ENCODE peak calls at places on chromosome 13, in seven cellular contexts. H, Y, C, X, T, M and D are unnamed samples.

GRCh38 chr13:42996584-42996983 is 4.5 kb upstream of the EPSTI1 start:
- DNase-seq in H (no peak), Y (no peak), C (no peak), X (no peak), T (peak), M (no peak), D (no peak)

GRCh38 chr13:46160065-46160464 is 21.9 kb downstream of the LCP1 start:
- DNase-seq in H (no peak), Y (no peak), C (no peak), X (no peak), T (no peak), M (no peak), D (peak)

GRCh38 chr13:46484561-46484960 is 68.4 kb upstream of the LRCH1 start:
- DNase-seq in H (no peak), Y (no peak), C (no peak), X (no peak), T (no peak), M (no peak), D (no peak)

GRCh38 chr13:21175656-21176194 is 627 bp downstream of the SKA3 start:
- DNase-seq in H (no peak), Y (no peak), C (no peak), X (no peak), T (no peak), M (no peak), D (no peak)

GRCh38 chr13:50730496-50731171 is 112.9 kb downstream of the DLEU7 start:
- DNase-seq in H (no peak), Y (no peak), C (no peak), X (no peak), T (no peak), M (no peak), D (no peak)

GRCh38 chr13:45219938-45220375 is 19.1 kb upstream of the KCTD4 start:
- DNase-seq in H (no peak), Y (no peak), C (no peak), X (no peak), T (peak), M (no peak), D (no peak)

GRCh38 chr13:51044023-51044665 is 66.9 kb downstream of the C13orf42 start:
- DNase-seq in H (no peak), Y (no peak), C (no peak), X (peak), T (no peak), M (no peak), D (no peak)

GRCh38 chr13:53250272-53250875 is 221.8 kb downstream of the OLFM4 start:
- DNase-seq in H (peak), Y (no peak), C (no peak), X (no peak), T (peak), M (peak), D (no peak)

GRCh38 chr13:42660367-42660965 is 86.5 kb downstream of the TNFSF11 start:
- DNase-seq in H (no peak), Y (no peak), C (no peak), X (no peak), T (no peak), M (no peak), D (no peak)

GRCh38 chr13:36725936-36726335 is 52.1 kb downstream of the SERTM1 start:
- DNase-seq in H (no peak), Y (no peak), C (no peak), X (no peak), T (no peak), M (no peak), D (no peak)

GRCh38 chr13:36880961-36881360 is 39.1 kb downstream of the SMAD9 start:
- DNase-seq in H (no peak), Y (no peak), C (no peak), X (no peak), T (peak), M (no peak), D (no peak)

GRCh38 chr13:111944171-111944583 is 122.8 kb upstream of the SOX1 start:
- DNase-seq in H (no peak), Y (no peak), C (peak), X (no peak), T (no peak), M (no peak), D (no peak)

GRCh38 chr13:89968468-89968867 is 1379.0 kb upstream of the MIR17HG start:
- DNase-seq in H (no peak), Y (no peak), C (no peak), X (no peak), T (no peak), M (no peak), D (no peak)

GRCh38 chr13:51638497-51638871 is 54.2 kb downstream of the WDFY2 start:
- DNase-seq in H (no peak), Y (no peak), C (no peak), X (no peak), T (no peak), M (no peak), D (no peak)

GRCh38 chr13:97235549-97236206 is 13.5 kb downstream of the MBNL2 start:
- DNase-seq in H (peak), Y (no peak), C (no peak), X (no peak), T (peak), M (no peak), D (no peak)

GRCh38 chr13:74299688-74300087 is 165.5 kb upstream of the KLF12 start:
- DNase-seq in H (no peak), Y (no peak), C (no peak), X (no peak), T (no peak), M (no peak), D (no peak)

GRCh38 chr13:98222081-98222554 is 45.0 kb upstream of the RNF113B start:
- DNase-seq in H (no peak), Y (no peak), C (no peak), X (no peak), T (peak), M (no peak), D (no peak)

GRCh38 chr13:40102854-40103253 is 447.4 kb downstream of the COG6 start:
- DNase-seq in H (no peak), Y (peak), C (no peak), X (peak), T (no peak), M (no peak), D (peak)

GRCh38 chr13:99384468-99384867 is 77.3 kb upstream of the GPR183 start:
- DNase-seq in H (no peak), Y (no peak), C (no peak), X (no peak), T (no peak), M (no peak), D (no peak)

DNA sequence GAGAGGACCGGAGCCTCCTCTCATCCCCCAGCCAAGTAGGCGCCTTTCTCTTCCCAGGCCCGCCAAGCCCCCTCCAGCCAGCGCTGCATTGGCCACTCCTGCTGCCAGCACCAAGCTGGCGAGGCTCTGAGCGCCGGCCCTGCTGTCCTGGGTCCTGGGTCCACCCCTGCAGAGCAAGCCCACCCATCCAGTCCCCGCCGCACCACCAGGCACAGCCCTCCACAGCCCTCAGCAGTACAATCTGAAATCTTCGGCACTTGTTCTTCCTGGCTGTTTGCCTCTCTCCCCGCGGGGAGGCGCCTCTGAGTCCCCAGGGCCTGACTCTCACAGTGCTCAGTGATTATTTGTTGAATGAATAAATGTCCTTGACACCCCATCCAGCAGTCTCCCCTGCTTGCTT is 236.4 kb upstream of the SGCG start:
- DNase-seq in H (no peak), Y (no peak), C (no peak), X (peak), T (no peak), M (no peak), D (no peak)
- TF ChIP-seq CTCF in H (no peak), Y (no peak), C (no peak), X (no peak), T (no peak), M (no peak), D (no peak)

GRCh38 chr13:26561636-26562537 is 4.4 kb downstream of the WASF3 start:
- DNase-seq in H (no peak), Y (no peak), C (no peak), X (no peak), T (peak), M (no peak), D (no peak)
- H3K4me3 ChIP-seq in H (no peak), Y (no peak), C (no peak), X (no peak), T (no peak), M (no peak), D (no peak)

DNA sequence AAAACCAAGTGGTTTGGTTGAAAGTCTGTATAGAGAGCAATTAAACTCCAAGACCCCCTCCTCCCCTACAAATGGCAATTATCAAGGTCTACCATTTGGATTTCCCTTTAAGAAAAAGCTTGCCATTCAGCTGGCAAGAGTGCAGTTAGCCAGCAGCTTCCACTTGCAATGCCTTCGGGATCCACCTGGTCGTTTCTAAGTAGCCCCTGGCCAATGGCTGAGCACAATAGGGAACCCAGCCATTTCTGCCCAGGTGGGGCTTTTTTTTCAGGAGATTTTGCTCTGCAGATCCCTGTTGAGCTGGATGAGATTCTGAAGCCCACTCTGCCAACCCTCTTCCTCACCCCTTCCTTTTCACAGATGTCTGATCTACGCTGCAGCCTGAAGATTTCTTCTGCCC is 26.3 kb downstream of the TGDS start:
- DNase-seq in H (no peak), Y (no peak), C (no peak), X (no peak), T (no peak), M (no peak), D (no peak)
- TF ChIP-seq CTCF in H (no peak), Y (no peak), C (no peak), X (no peak), T (no peak), M (no peak), D (no peak)

DNA sequence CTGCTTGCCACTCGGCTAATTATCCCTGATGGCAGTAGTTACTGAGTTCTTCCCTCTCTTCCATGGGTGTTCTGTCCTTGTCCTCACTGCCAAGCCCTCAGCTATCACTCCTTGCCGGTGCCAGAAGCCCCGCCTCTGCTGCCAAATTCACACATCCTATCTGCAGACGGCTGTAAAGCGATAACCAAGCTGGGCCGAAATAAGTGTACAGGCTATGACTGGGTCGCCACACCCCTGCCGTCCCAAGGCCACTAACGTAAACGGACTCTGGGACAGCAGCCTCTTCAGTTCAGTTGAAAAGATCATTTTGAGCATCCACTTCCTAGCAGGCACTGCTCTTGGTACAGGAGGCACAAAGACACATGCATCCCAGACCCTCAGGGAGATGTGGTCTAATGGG is 13.3 kb downstream of the SLC7A1 start:
- DNase-seq in H (peak), Y (no peak), C (no peak), X (no peak), T (no peak), M (no peak), D (no peak)
- H3K4me3 ChIP-seq in H (no peak), Y (no peak), C (no peak), X (no peak), T (no peak), M (no peak), D (peak)

GRCh38 chr13:92172191-92172590 is 773.8 kb downstream of the GPC5 start:
- DNase-seq in H (no peak), Y (no peak), C (no peak), X (no peak), T (no peak), M (no peak), D (no peak)

GRCh38 chr13:92173254-92173653 is 774.8 kb downstream of the GPC5 start:
- DNase-seq in H (no peak), Y (no peak), C (no peak), X (no peak), T (no peak), M (no peak), D (no peak)

DNA sequence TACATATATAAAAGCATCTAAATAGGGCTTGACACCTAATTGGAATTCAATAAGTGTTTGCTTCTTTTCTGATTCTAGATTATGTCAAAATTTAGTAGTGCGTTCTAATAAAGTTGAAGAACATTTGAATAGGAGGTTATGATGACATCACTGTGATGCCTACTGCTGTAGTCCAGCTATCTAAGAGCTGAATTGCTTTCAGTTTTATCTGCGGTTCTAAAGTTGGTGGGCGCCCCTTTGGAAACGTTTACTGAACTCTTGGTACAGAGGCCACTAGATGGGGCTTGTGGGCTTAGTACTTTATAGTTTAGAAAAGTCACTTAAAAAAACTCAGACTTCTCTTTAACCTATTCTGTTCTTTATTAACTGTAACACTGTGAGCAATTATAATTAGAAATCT is 776.9 kb downstream of the GPC5 start:
- DNase-seq in H (no peak), Y (no peak), C (no peak), X (no peak), T (no peak), M (peak), D (no peak)
- TF ChIP-seq CTCF in H (no peak), Y (no peak), C (no peak), X (no peak), T (no peak), M (no peak), D (peak)

DNA sequence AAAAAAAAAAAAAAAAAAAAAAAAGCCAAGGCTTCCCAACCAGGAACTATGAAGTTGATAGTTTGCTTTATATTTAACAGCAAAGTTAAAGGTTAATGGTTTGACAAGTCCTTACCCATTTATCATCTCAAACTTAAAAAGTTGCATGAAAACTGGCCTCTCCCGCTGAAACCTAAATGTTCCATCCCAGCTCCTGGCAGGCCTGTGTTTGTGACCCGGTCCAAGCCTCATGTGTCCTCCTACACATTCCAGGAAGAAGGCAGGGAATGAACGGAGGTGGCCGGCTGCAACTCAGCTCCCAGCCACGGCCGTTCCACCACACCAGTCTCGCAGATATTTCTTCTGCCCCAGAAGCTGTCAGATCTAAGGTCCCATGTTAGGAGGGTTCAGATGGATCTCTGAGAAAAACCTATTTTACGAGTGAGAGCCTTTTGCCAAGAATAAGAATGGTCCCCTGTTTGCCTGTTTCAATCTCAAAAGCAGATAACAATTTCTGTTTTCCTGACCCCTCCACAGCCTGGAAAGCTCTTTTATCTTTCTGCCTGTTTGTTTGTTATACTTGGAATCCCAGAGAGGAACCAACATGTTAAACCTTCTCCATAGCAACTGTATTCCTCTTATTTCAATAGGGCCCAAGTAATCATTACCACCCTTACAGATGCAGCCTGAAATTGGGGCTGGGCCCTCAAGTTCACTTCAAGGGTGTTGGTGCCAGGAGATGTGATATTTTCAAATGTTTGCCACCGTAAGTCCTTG is 56.5 kb downstream of the KCTD12 start:
- DNase-seq in H (peak), Y (peak), C (no peak), X (peak), T (peak), M (no peak), D (no peak)
- H3K4me3 ChIP-seq in H (no peak), Y (no peak), C (no peak), X (no peak), T (no peak), M (no peak), D (no peak)